ENCODE peak calls at places on chromosomes 2 and 18, in four cellular contexts. L, D, Z and S are unnamed samples.

GRCh38 chr18:21996261-21996892 is 173.0 kb upstream of the GATA6 start:
- DNase-seq in L (peak; percentile 22), D (no peak), Z (no peak), S (no peak)

GRCh38 chr2:236976271-236977120 is 109.2 kb upstream of the COPS8 start:
- DNase-seq in L (no peak), D (no peak), Z (no peak), S (no peak)

GRCh38 chr2:226151157-226151556 is 648.5 kb downstream of the IRS1 start:
- DNase-seq in L (no peak), D (no peak), Z (no peak), S (no peak)

GRCh38 chr2:68362069-68362468 is 3.0 kb upstream of the PLEK start:
- DNase-seq in L (peak; percentile 66), D (peak; percentile 8), Z (no peak), S (peak; percentile 60)

GRCh38 chr2:38462121-38462634 is 85.1 kb upstream of the ATL2 start:
- DNase-seq in L (peak; percentile 93), D (no peak), Z (peak; percentile 42), S (peak; percentile 96)

GRCh38 chr2:221156335-221156734 is 415.8 kb downstream of the EPHA4 start:
- DNase-seq in L (no peak), D (no peak), Z (no peak), S (no peak)

GRCh38 chr2:239292956-239293355 is 107.9 kb downstream of the HDAC4 start:
- DNase-seq in L (no peak), D (no peak), Z (no peak), S (no peak)

GRCh38 chr2:151486100-151486499 is 76.4 kb downstream of the RIF1 start:
- DNase-seq in L (no peak), D (no peak), Z (no peak), S (no peak)

GRCh38 chr2:40797115-40797514 is 345.2 kb upstream of the SLC8A1 start:
- DNase-seq in L (peak; percentile 48), D (no peak), Z (no peak), S (peak; percentile 63)

GRCh38 chr2:186716899-186717811 is 23.3 kb downstream of the FAM171B start:
- DNase-seq in L (peak; percentile 10), D (no peak), Z (no peak), S (peak; percentile 9)

GRCh38 chr2:166803314-166803986 is 84.8 kb upstream of the XIRP2 start:
- DNase-seq in L (no peak), D (no peak), Z (no peak), S (no peak)

GRCh38 chr2:24855703-24856102 is 62.5 kb downstream of the CENPO start:
- DNase-seq in L (peak; percentile 83), D (no peak), Z (no peak), S (peak; percentile 61)

GRCh38 chr18:57445488-57446319 is 10.5 kb downstream of the ONECUT2 start:
- DNase-seq in L (no peak), D (no peak), Z (no peak), S (no peak)
- TF ChIP-seq CTCF in L (no peak), D (no peak), Z (no peak), S (no peak)

DNA sequence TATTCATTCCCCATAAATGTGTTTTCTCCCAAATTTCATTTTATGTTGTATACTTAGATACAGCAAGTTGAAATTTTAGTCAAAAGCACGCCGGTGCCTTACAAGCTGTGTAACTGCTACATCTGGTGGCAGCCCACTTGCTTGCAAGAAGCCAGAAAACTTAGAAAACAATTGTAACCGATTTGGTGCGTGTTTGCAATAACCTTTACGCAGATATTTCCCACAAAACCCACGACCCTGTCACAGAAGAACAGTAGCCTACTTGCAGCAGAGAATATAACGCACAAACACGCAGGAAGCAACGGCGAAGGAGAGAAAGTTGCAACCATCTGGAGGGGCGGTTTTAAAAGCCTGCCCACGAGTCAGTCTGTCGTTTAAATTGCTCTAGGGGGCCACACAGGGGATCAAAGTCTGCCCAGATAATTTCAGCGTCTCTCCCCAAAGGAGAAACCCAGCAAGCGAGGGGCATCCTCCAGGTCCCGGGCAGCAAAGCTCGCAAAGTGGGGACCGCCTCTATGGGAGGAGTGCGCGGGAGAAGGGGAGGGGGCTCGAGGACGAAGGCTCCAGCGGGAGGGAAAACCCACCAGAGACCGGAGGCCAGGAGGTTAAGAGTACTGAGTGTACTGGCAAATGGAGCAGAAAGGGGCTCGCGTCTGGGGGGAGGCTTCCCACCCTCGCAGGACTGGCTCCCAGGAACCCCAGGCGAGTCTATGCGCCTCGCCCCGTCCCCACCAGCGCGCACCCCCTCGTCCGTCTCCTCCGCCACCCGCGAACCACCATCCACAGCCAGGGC is 1.2 kb downstream of the TLK1 start:
- DNase-seq in L (peak; percentile 72), D (no peak), Z (peak; percentile 45), S (peak; percentile 78)
- TF ChIP-seq CTCF in L (peak; percentile 57), D (no peak), Z (peak; percentile 56), S (peak; percentile 73)

GRCh38 chr2:156065912-156066311 is 266.6 kb downstream of the NR4A2 start:
- DNase-seq in L (no peak), D (no peak), Z (no peak), S (no peak)
- TF ChIP-seq CTCF in L (peak; percentile 20), D (no peak), Z (no peak), S (no peak)

DNA sequence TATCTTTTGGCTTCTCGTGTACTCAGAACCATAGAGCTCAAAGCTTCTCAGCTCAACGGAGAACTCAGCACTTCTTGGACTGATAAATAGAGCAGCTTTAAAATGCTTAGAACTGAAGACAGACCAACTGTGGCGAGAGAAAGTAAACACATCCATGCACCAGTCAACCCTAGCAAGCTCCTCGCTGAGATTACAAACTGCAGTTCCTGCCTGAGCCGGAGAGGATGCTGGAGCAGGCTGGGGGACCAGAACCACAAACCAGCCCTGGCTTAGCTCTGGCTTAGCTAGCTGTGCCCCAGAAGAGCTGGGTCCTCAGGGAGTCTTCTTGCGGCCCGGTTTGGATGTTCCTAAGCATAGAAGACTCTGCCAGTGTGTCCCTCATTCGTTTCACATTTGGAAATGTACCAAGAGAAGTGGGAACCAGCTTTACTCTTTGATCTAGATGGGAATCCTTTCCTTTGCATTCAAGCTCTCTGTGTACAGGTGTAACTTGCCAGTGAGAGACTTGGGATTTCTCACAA is 5.6 kb downstream of the PAX8 start:
- DNase-seq in L (peak; percentile 23), D (no peak), Z (no peak), S (peak; percentile 62)
- TF ChIP-seq CTCF in L (peak; percentile 15), D (no peak), Z (peak; percentile 20), S (peak; percentile 48)

GRCh38 chr2:238280083-238280816 is 8.2 kb downstream of the PER2 start:
- DNase-seq in L (no peak), D (no peak), Z (no peak), S (no peak)

GRCh38 chr2:238274152-238274865 is 14.1 kb downstream of the PER2 start:
- DNase-seq in L (no peak), D (no peak), Z (no peak), S (no peak)

GRCh38 chr2:238278626-238279323 is 9.6 kb downstream of the PER2 start:
- DNase-seq in L (no peak), D (no peak), Z (no peak), S (no peak)

GRCh38 chr2:238279324-238279682 is 9.1 kb downstream of the PER2 start:
- DNase-seq in L (no peak), D (no peak), Z (no peak), S (no peak)

DNA sequence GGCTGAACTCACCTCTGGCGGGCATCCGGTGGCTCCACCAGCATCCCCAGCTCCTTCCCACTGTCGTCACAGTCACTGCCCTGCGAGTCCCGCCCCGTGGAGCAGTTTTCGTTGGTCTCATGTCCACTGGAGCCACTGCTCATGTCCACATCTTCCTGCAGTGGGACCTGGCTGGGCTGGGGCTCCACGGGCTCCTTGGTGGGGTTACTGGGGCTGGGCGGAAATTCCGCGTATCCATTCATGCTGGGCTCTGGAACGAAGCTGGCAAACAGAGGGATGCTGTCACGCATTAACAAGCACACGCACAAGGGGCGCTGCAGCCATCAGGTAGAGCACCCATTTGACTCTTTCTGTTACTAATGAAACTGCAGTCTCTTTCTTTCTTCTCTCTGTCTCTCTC is 10.7 kb downstream of the PER2 start:
- DNase-seq in L (no peak), D (no peak), Z (no peak), S (no peak)
- TF ChIP-seq CTCF in L (no peak), D (no peak), Z (no peak), S (peak; percentile 24)